ENCODE peak calls at places on chromosome 10, in five cellular contexts. One of them, this sample, is unnamed.

GRCh38 chr10:86217386-86218080 is 149.1 kb downstream of the GRID1 start:
- DNase-seq in HCT116: no peak
- DNase-seq in IMR-90: no peak
- DNase-seq in DND-41: no peak
- DNase-seq in fibroblast of lung: peak; percentile 51
- DNase-seq in this sample: no peak

GRCh38 chr10:102919237-102919959 is 1.3 kb downstream of the CNNM2 start:
- DNase-seq in HCT116: no peak
- DNase-seq in IMR-90: peak; percentile 25
- DNase-seq in DND-41: peak; percentile 11
- DNase-seq in fibroblast of lung: peak; percentile 19
- DNase-seq in this sample: no peak

GRCh38 chr10:29691564-29692064 is 56.8 kb upstream of the SVIL start:
- DNase-seq in HCT116: no peak
- DNase-seq in IMR-90: peak; percentile 55
- DNase-seq in DND-41: no peak
- DNase-seq in fibroblast of lung: peak; percentile 94
- DNase-seq in this sample: no peak

GRCh38 chr10:3828404-3829192 is 43.6 kb upstream of the KLF6 start:
- DNase-seq in HCT116: no peak
- DNase-seq in IMR-90: peak; percentile 86
- DNase-seq in DND-41: peak; percentile 40
- DNase-seq in fibroblast of lung: peak; percentile 79
- DNase-seq in this sample: no peak

GRCh38 chr10:26440091-26440445 is 1.9 kb downstream of the APBB1IP start:
- DNase-seq in HCT116: no peak
- DNase-seq in IMR-90: no peak
- DNase-seq in DND-41: no peak
- DNase-seq in fibroblast of lung: no peak
- DNase-seq in this sample: peak; percentile 63

GRCh38 chr10:30170814-30171213 is 111.4 kb upstream of the JCAD start:
- DNase-seq in HCT116: no peak
- DNase-seq in IMR-90: peak; percentile 26
- DNase-seq in DND-41: no peak
- DNase-seq in fibroblast of lung: peak; percentile 74
- DNase-seq in this sample: no peak

GRCh38 chr10:107546239-107546638 is 381.7 kb upstream of the SORCS1 start:
- DNase-seq in HCT116: no peak
- DNase-seq in IMR-90: peak; percentile 33
- DNase-seq in DND-41: no peak
- DNase-seq in fibroblast of lung: peak; percentile 58
- DNase-seq in this sample: no peak

GRCh38 chr10:93074137-93074596 is 474 bp downstream of the CYP26A1 start:
- DNase-seq in HCT116: no peak
- DNase-seq in IMR-90: no peak
- DNase-seq in DND-41: no peak
- DNase-seq in fibroblast of lung: no peak
- DNase-seq in this sample: peak; percentile 56

GRCh38 chr10:114256822-114257221 is 17.8 kb downstream of the VWA2 start:
- DNase-seq in HCT116: no peak
- DNase-seq in IMR-90: no peak
- DNase-seq in DND-41: no peak
- DNase-seq in fibroblast of lung: peak; percentile 62
- DNase-seq in this sample: no peak

GRCh38 chr10:27599546-27599945 is 95.4 kb downstream of the RAB18 start:
- DNase-seq in HCT116: no peak
- DNase-seq in IMR-90: no peak
- DNase-seq in DND-41: no peak
- DNase-seq in fibroblast of lung: no peak
- DNase-seq in this sample: no peak

GRCh38 chr10:8331896-8332729 is 277.6 kb downstream of the GATA3 start:
- DNase-seq in HCT116: no peak
- DNase-seq in IMR-90: peak; percentile 7
- DNase-seq in DND-41: peak; percentile 94
- DNase-seq in fibroblast of lung: peak; percentile 80
- DNase-seq in this sample: peak; percentile 21

GRCh38 chr10:24341371-24341770 is 132.4 kb downstream of the KIAA1217 start:
- DNase-seq in HCT116: no peak
- DNase-seq in IMR-90: no peak
- DNase-seq in DND-41: no peak
- DNase-seq in fibroblast of lung: peak; percentile 59
- DNase-seq in this sample: no peak

GRCh38 chr10:108410231-108410630 is 1245.7 kb upstream of the SORCS1 start:
- DNase-seq in HCT116: no peak
- DNase-seq in IMR-90: no peak
- DNase-seq in DND-41: no peak
- DNase-seq in fibroblast of lung: no peak
- DNase-seq in this sample: no peak

GRCh38 chr10:131822013-131822693 is 78.7 kb upstream of the PPP2R2D start:
- DNase-seq in HCT116: no peak
- DNase-seq in IMR-90: no peak
- DNase-seq in DND-41: no peak
- DNase-seq in fibroblast of lung: no peak
- DNase-seq in this sample: no peak

GRCh38 chr10:104256335-104257080 is 1.8 kb downstream of the GSTO1 start:
- DNase-seq in HCT116: no peak
- DNase-seq in IMR-90: no peak
- DNase-seq in DND-41: peak; percentile 32
- DNase-seq in fibroblast of lung: peak; percentile 8
- DNase-seq in this sample: peak; percentile 47

GRCh38 chr10:50426485-50426884 is 175.2 kb upstream of the ASAH2 start:
- DNase-seq in HCT116: no peak
- DNase-seq in IMR-90: no peak
- DNase-seq in DND-41: no peak
- DNase-seq in fibroblast of lung: peak; percentile 10
- DNase-seq in this sample: no peak

GRCh38 chr10:37495415-37495814 is 362.0 kb downstream of the ZNF248 start:
- DNase-seq in HCT116: no peak
- DNase-seq in IMR-90: no peak
- DNase-seq in DND-41: no peak
- DNase-seq in fibroblast of lung: no peak
- DNase-seq in this sample: peak; percentile 79

GRCh38 chr10:29266641-29267040 is 22.2 kb upstream of the LYZL1 start:
- DNase-seq in HCT116: no peak
- DNase-seq in IMR-90: no peak
- DNase-seq in DND-41: no peak
- DNase-seq in fibroblast of lung: peak; percentile 23
- DNase-seq in this sample: no peak

GRCh38 chr10:72665925-72666324 is 26.0 kb upstream of the MCU start:
- DNase-seq in HCT116: no peak
- DNase-seq in IMR-90: peak; percentile 51
- DNase-seq in DND-41: no peak
- DNase-seq in fibroblast of lung: peak; percentile 38
- DNase-seq in this sample: no peak

GRCh38 chr10:43938810-43939209 is 290.1 kb upstream of the ZNF32 start:
- DNase-seq in HCT116: no peak
- DNase-seq in IMR-90: no peak
- DNase-seq in DND-41: no peak
- DNase-seq in fibroblast of lung: no peak
- DNase-seq in this sample: peak; percentile 68

GRCh38 chr10:60877066-60877776 is 66.8 kb downstream of the RHOBTB1 start:
- DNase-seq in HCT116: no peak
- DNase-seq in IMR-90: no peak
- DNase-seq in DND-41: no peak
- DNase-seq in fibroblast of lung: no peak
- DNase-seq in this sample: no peak

GRCh38 chr10:24307696-24308476 is 98.9 kb downstream of the KIAA1217 start:
- DNase-seq in HCT116: no peak
- DNase-seq in IMR-90: no peak
- DNase-seq in DND-41: no peak
- DNase-seq in fibroblast of lung: peak; percentile 71
- DNase-seq in this sample: no peak

GRCh38 chr10:82037076-82037475 is 162.1 kb downstream of the NRG3 start:
- DNase-seq in HCT116: no peak
- DNase-seq in IMR-90: no peak
- DNase-seq in DND-41: no peak
- DNase-seq in fibroblast of lung: no peak
- DNase-seq in this sample: no peak

GRCh38 chr10:33666686-33667480 is 332.4 kb upstream of the NRP1 start:
- DNase-seq in HCT116: no peak
- DNase-seq in IMR-90: no peak
- DNase-seq in DND-41: no peak
- DNase-seq in fibroblast of lung: peak; percentile 57
- DNase-seq in this sample: no peak

GRCh38 chr10:14635049-14635710 is 139.5 kb downstream of the FAM107B start:
- DNase-seq in HCT116: no peak
- DNase-seq in IMR-90: no peak
- DNase-seq in DND-41: no peak
- DNase-seq in fibroblast of lung: no peak
- DNase-seq in this sample: no peak

GRCh38 chr10:130647341-130647740 is 511.1 kb downstream of the GLRX3 start:
- DNase-seq in HCT116: no peak
- DNase-seq in IMR-90: no peak
- DNase-seq in DND-41: no peak
- DNase-seq in fibroblast of lung: no peak
- DNase-seq in this sample: no peak

GRCh38 chr10:20694296-20694695 is 202.8 kb downstream of the NEBL start:
- DNase-seq in HCT116: no peak
- DNase-seq in IMR-90: no peak
- DNase-seq in DND-41: no peak
- DNase-seq in fibroblast of lung: no peak
- DNase-seq in this sample: no peak

GRCh38 chr10:17214991-17215781 is 12.9 kb upstream of the VIM start:
- DNase-seq in HCT116: peak; percentile 83
- DNase-seq in IMR-90: peak; percentile 97
- DNase-seq in DND-41: no peak
- DNase-seq in fibroblast of lung: peak; percentile 98
- DNase-seq in this sample: no peak

GRCh38 chr10:103558916-103559315 is 65.4 kb downstream of the NEURL1 start:
- DNase-seq in HCT116: no peak
- DNase-seq in IMR-90: no peak
- DNase-seq in DND-41: no peak
- DNase-seq in fibroblast of lung: no peak
- DNase-seq in this sample: no peak

GRCh38 chr10:24951201-24952145 is 933 bp downstream of the PRTFDC1 start:
- DNase-seq in HCT116: no peak
- DNase-seq in IMR-90: no peak
- DNase-seq in DND-41: peak; percentile 30
- DNase-seq in fibroblast of lung: peak; percentile 34
- DNase-seq in this sample: no peak

DNA sequence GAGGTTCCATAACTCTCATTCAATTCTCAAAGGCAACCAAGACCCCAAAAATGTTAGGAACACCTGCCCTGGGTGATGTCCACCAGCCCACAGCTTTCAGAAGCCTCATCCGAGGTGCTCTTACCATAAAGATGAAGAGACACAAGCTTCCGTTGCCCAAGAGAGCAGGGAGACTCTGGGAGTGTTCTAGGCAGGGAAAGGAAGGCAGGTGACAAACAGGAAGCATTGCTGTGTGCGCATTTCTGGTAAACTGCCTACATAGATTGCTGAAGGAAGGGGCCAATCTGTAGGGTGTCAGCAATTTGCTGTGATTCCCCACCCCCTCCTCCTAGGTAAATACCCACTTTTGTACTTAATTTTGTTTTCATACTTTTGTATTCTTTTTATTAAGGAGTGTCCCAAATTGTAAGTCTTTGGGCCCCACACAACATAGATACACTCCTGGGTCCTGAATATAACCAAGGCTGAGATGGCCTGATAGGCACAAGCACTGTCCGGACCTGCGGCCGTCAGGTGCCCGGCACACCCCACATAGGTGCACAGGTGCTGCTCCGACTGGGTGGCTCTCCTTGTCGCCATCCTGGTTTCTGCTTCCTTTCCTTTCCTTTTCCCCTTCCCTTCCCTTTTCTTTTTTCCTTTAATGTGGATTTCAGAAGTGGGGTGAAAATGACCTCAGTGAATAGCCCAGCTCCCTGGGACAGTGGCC is 51.4 kb upstream of the SMNDC1 start:
- DNase-seq in HCT116: no peak
- DNase-seq in IMR-90: no peak
- DNase-seq in DND-41: no peak
- DNase-seq in fibroblast of lung: no peak
- DNase-seq in this sample: peak; percentile 65
- H3K4me3 ChIP-seq in HCT116: peak overlapping the region; percentile 25
- H3K4me3 ChIP-seq in IMR-90: no peak overlapping the region
- H3K4me3 ChIP-seq in DND-41: no peak overlapping the region
- H3K4me3 ChIP-seq in fibroblast of lung: no peak overlapping the region
- H3K4me3 ChIP-seq in this sample: peak overlapping the region; percentile 58

GRCh38 chr10:113131611-113132330 is 181.7 kb downstream of the TCF7L2 start:
- DNase-seq in HCT116: no peak
- DNase-seq in IMR-90: peak; percentile 80
- DNase-seq in DND-41: no peak
- DNase-seq in fibroblast of lung: peak; percentile 87
- DNase-seq in this sample: no peak
- H4K20me1 ChIP-seq in HCT116: peaks cover 20% of the 10 kb centered on the region
- H4K20me1 ChIP-seq in IMR-90: peaks cover 10% of the 10 kb centered on the region
- H4K20me1 ChIP-seq in DND-41: peaks cover 36% of the 10 kb centered on the region
- H4K20me1 ChIP-seq in fibroblast of lung: no peaks in the 10 kb centered on the region
- H4K20me1 ChIP-seq in this sample: no peaks in the 10 kb centered on the region

DNA sequence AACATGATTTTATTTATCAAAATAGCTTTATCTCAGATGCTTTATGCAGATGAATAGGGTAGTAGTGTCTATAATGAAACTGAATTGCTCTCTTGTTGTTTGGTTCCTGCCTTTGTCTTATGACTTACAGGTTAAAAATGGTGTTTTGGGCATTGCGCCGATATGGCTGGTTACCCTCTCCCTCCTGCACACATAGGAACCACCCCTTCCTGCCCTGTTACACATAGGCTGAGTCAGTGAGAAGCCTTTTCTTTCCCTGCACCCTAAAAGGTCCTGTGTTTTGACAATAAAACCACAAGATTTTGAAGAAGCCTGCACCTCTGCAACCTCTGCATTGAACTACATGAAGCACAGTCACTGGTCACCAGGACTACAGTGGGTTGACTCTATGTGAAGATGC is 655.8 kb upstream of the ANKRD30A start:
- DNase-seq in HCT116: no peak
- DNase-seq in IMR-90: peak; percentile 83
- DNase-seq in DND-41: no peak
- DNase-seq in fibroblast of lung: peak; percentile 75
- DNase-seq in this sample: no peak
- H3K27ac ChIP-seq in HCT116: no peak overlapping the region
- H3K27ac ChIP-seq in IMR-90: no peak overlapping the region
- H3K27ac ChIP-seq in DND-41: no peak overlapping the region
- H3K27ac ChIP-seq in fibroblast of lung: no peak overlapping the region
- H3K27ac ChIP-seq in this sample: no peak overlapping the region

DNA sequence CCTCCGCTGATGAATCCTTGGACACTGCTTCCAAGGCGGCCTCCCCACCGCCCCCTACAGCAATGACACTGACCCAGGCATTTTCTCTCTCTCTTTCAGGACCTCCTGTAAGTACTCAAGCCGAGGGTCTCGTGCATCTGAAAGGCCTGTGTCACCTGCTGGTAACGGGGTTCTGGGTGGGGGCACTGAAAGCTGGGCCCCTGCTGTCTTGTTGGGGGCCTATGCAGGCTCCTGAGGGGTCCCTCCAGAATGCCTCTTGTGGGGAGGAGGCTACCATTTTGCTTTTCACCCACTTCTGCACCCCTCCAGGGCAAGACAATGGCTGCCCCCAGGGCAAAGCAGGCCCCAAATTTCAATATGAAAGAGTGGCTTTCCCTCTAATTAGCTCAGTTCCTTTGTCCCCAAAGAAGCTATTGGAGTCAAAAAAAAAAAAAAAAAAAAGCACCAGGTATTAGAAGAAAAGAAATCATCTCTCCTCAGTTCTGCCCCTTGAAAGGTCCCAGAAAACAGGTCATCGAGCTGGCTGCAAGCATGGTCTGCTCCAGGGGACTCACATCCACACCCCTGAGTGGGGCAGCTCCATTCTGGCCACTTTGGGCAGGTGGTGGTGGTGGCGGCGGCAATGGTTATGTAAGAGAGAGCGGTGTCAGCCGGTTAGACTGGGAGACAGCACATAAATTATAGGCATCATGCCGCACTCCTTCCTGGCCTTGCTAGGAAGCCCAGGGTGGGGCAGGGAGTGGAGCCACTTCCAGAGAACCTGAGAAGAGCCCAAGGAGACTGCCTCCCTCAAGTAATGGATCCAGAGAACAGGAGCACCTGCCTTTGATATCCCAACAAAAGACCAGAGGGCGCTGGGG is 66.2 kb downstream of the COL13A1 start:
- DNase-seq in HCT116: no peak
- DNase-seq in IMR-90: no peak
- DNase-seq in DND-41: no peak
- DNase-seq in fibroblast of lung: no peak
- DNase-seq in this sample: no peak
- H3K4me3 ChIP-seq in HCT116: no peak overlapping the region
- H3K4me3 ChIP-seq in IMR-90: no peak overlapping the region
- H3K4me3 ChIP-seq in DND-41: no peak overlapping the region
- H3K4me3 ChIP-seq in fibroblast of lung: no peak overlapping the region
- H3K4me3 ChIP-seq in this sample: no peak overlapping the region